ENCODE peak calls at places on chromosomes 16 and 17, in nine cellular contexts. W, Y, T, F, B, O, R, V and M are unnamed samples.

GRCh38 chr17:45308016-45308365 is 8.8 kb downstream of the MAP3K14 start:
- DNase-seq in W (no peak), Y (no peak), T (no peak), F (no peak), B (no peak), O (no peak), R (no peak), V (no peak), M (no peak)

GRCh38 chr17:27878776-27879562 is 14.2 kb downstream of the LYRM9 start:
- DNase-seq in W (no peak), Y (no peak), T (no peak), F (no peak), B (no peak), O (no peak), R (peak; percentile 40), V (no peak), M (no peak)

GRCh38 chr16:30096862-30097563 is 1.0 kb upstream of the YPEL3 start:
- DNase-seq in W (no peak), Y (no peak), T (no peak), F (no peak), B (no peak), O (no peak), R (no peak), V (no peak), M (no peak)

GRCh38 chr17:10172241-10172741 is 26.1 kb downstream of the GAS7 start:
- DNase-seq in W (peak; percentile 56), Y (peak; percentile 50), T (no peak), F (no peak), B (no peak), O (peak; percentile 13), R (no peak), V (no peak), M (no peak)

GRCh38 chr16:8872071-8872470 is 3.3 kb upstream of the CARHSP1 start:
- DNase-seq in W (no peak), Y (no peak), T (no peak), F (no peak), B (no peak), O (no peak), R (no peak), V (no peak), M (no peak)

GRCh38 chr17:76981545-76982295 is 113.5 kb downstream of the MGAT5B start:
- DNase-seq in W (no peak), Y (no peak), T (no peak), F (no peak), B (no peak), O (no peak), R (no peak), V (no peak), M (no peak)

GRCh38 chr17:38507921-38508569 is 79.8 kb downstream of the ARHGAP23 start:
- DNase-seq in W (no peak), Y (no peak), T (no peak), F (no peak), B (no peak), O (no peak), R (no peak), V (no peak), M (no peak)

GRCh38 chr17:3739422-3740124 is 15.9 kb downstream of the HASPIN start:
- DNase-seq in W (no peak), Y (no peak), T (no peak), F (no peak), B (no peak), O (no peak), R (no peak), V (no peak), M (no peak)

GRCh38 chr16:85460983-85461813 is 151.9 kb upstream of the GSE1 start:
- DNase-seq in W (peak; percentile 60), Y (peak; percentile 63), T (peak; percentile 47), F (no peak), B (no peak), O (no peak), R (peak; percentile 97), V (peak; percentile 8), M (no peak)

GRCh38 chr17:13792314-13792713 is 190.6 kb upstream of the HS3ST3A1 start:
- DNase-seq in W (peak; percentile 13), Y (peak; percentile 21), T (no peak), F (no peak), B (no peak), O (no peak), R (no peak), V (peak; percentile 17), M (no peak)

GRCh38 chr17:37094391-37094790 is 145.6 kb downstream of the AATF start:
- DNase-seq in W (no peak), Y (no peak), T (no peak), F (no peak), B (no peak), O (no peak), R (no peak), V (no peak), M (no peak)